ENCODE peak calls at places on chromosome 15, in ten cellular contexts. X, W, S, Z, J, F, O, Y, B and A are unnamed samples. For H3K27me3, the result is how much of the 10 kb centered on the place peaks cover.

GRCh38 chr15:97870771-97871170 is 89.7 kb upstream of the ARRDC4 start:
- DNase-seq in X (no peak), W (no peak), S (no peak), Z (no peak), J (no peak), F (no peak), O (no peak), Y (no peak), B (no peak), A (no peak)

GRCh38 chr15:29670945-29671307 is 151.3 kb downstream of the TJP1 start:
- DNase-seq in X (peak), W (peak), S (no peak), Z (no peak), J (no peak), F (no peak), O (no peak), Y (no peak), B (no peak), A (no peak)

GRCh38 chr15:96345560-96346389 is 15.3 kb downstream of the NR2F2 start:
- DNase-seq in X (no peak), W (no peak), S (peak), Z (peak), J (peak), F (no peak), O (peak), Y (peak), B (peak), A (peak)

GRCh38 chr15:90013503-90013937 is 12.4 kb downstream of the ZNF710 start:
- DNase-seq in X (no peak), W (no peak), S (no peak), Z (no peak), J (no peak), F (no peak), O (no peak), Y (no peak), B (no peak), A (no peak)

GRCh38 chr15:35206060-35206675 is 121.1 kb upstream of the NANOGP8 start:
- DNase-seq in X (peak), W (no peak), S (peak), Z (no peak), J (no peak), F (no peak), O (no peak), Y (no peak), B (peak), A (no peak)

GRCh38 chr15:26314577-26314976 is 451.4 kb upstream of the ATP10A start:
- DNase-seq in X (no peak), W (no peak), S (no peak), Z (no peak), J (no peak), F (no peak), O (no peak), Y (no peak), B (no peak), A (no peak)

GRCh38 chr15:80455668-80456442 is 51.7 kb downstream of the ARNT2 start:
- DNase-seq in X (peak), W (peak), S (peak), Z (peak), J (no peak), F (no peak), O (peak), Y (peak), B (peak), A (peak)

GRCh38 chr15:35998637-35999036 is 452.7 kb upstream of the DPH6 start:
- DNase-seq in X (no peak), W (no peak), S (no peak), Z (no peak), J (no peak), F (no peak), O (no peak), Y (no peak), B (no peak), A (no peak)

GRCh38 chr15:89138999-89139612 is 50.9 kb downstream of the ABHD2 start:
- DNase-seq in X (no peak), W (no peak), S (no peak), Z (no peak), J (no peak), F (peak), O (no peak), Y (no peak), B (no peak), A (no peak)

GRCh38 chr15:51931638-51932037 is 39.9 kb downstream of the LEO1 start:
- DNase-seq in X (peak), W (no peak), S (no peak), Z (no peak), J (peak), F (no peak), O (no peak), Y (no peak), B (no peak), A (no peak)

GRCh38 chr15:50232791-50233190 is 32.7 kb downstream of the HDC start:
- DNase-seq in X (no peak), W (no peak), S (no peak), Z (no peak), J (no peak), F (no peak), O (no peak), Y (no peak), B (no peak), A (peak)

GRCh38 chr15:93929375-93930094 is 301.8 kb upstream of the MCTP2 start:
- DNase-seq in X (peak), W (no peak), S (no peak), Z (no peak), J (peak), F (peak), O (peak), Y (peak), B (peak), A (no peak)

GRCh38 chr15:29734917-29735572 is 87.2 kb downstream of the TJP1 start:
- DNase-seq in X (no peak), W (no peak), S (no peak), Z (no peak), J (no peak), F (no peak), O (no peak), Y (no peak), B (no peak), A (no peak)

GRCh38 chr15:67542462-67543347 is at the start of gene MAP2K5:
- DNase-seq in X (peak), W (peak), S (peak), Z (peak), J (peak), F (peak), O (peak), Y (peak), B (peak), A (peak)

GRCh38 chr15:22956257-22956979 is 23.8 kb downstream of the CYFIP1 start:
- DNase-seq in X (no peak), W (no peak), S (no peak), Z (no peak), J (no peak), F (no peak), O (no peak), Y (no peak), B (peak), A (no peak)

GRCh38 chr15:90594297-90594696 is 64.6 kb downstream of the CRTC3 start:
- DNase-seq in X (no peak), W (no peak), S (no peak), Z (peak), J (peak), F (peak), O (peak), Y (no peak), B (no peak), A (no peak)

GRCh38 chr15:36373549-36373948 is 205.9 kb upstream of the CDIN1 start:
- DNase-seq in X (peak), W (peak), S (no peak), Z (no peak), J (no peak), F (no peak), O (no peak), Y (no peak), B (no peak), A (no peak)

GRCh38 chr15:73621286-73621826 is 11.8 kb downstream of the NPTN start:
- DNase-seq in X (no peak), W (no peak), S (no peak), Z (no peak), J (no peak), F (no peak), O (no peak), Y (no peak), B (no peak), A (no peak)

GRCh38 chr15:87031545-87032230 is 952.0 kb downstream of the AGBL1 start:
- DNase-seq in X (peak), W (no peak), S (no peak), Z (no peak), J (no peak), F (no peak), O (no peak), Y (no peak), B (no peak), A (no peak)

GRCh38 chr15:19944261-19944888 is 597.2 kb downstream of the GOLGA6L6 start:
- DNase-seq in X (no peak), W (no peak), S (no peak), Z (no peak), J (no peak), F (no peak), O (no peak), Y (no peak), B (no peak), A (no peak)

GRCh38 chr15:56770191-56770590 is 36.9 kb upstream of the ZNF280D start:
- DNase-seq in X (no peak), W (no peak), S (no peak), Z (no peak), J (no peak), F (no peak), O (no peak), Y (no peak), B (no peak), A (no peak)

GRCh38 chr15:100642950-100643338 is 40.6 kb downstream of the ASB7 start:
- DNase-seq in X (no peak), W (no peak), S (no peak), Z (no peak), J (no peak), F (no peak), O (no peak), Y (no peak), B (no peak), A (no peak)

GRCh38 chr15:25706176-25706970 is 156.8 kb downstream of the ATP10A start:
- DNase-seq in X (no peak), W (no peak), S (no peak), Z (no peak), J (no peak), F (no peak), O (no peak), Y (no peak), B (no peak), A (no peak)

GRCh38 chr15:77992356-77993222 is 84.9 kb downstream of the TBC1D2B start:
- DNase-seq in X (no peak), W (no peak), S (no peak), Z (no peak), J (no peak), F (no peak), O (no peak), Y (no peak), B (no peak), A (no peak)
- H3K27me3 ChIP-seq in X (under half), W (under half), S (under half), Z (under half), J (under half), F (under half), O (under half), Y (under half), B (under half), A (under half)

DNA sequence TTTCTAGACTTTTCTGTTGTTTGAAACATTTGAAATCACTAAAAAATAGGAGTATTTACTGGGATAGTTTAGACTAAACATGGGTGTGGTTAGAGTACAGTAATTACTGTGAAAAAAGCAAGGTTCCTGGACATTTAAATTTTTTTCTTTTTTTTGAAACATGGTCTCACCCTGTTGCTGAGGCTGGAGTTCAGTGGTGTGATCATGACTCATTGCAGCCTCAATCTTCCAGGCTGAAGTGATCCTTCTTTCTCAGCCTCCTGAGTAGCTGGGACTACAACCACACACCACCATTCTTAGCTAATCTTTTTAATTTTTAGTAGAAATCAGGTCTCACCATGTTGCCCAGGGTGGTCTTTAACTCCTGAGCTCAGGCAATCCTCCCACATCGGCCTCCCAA is 20.4 kb upstream of the CELF6 start:
- DNase-seq in X (no peak), W (no peak), S (no peak), Z (no peak), J (no peak), F (no peak), O (no peak), Y (no peak), B (no peak), A (no peak)
- H3K27me3 ChIP-seq in X (under half), W (under half), S (under half), Z (under half), J (under half), F (under half), O (under half), Y (under half), B (under half), A (under half)

GRCh38 chr15:38074029-38074428 is 139.6 kb downstream of the TMCO5A start:
- DNase-seq in X (no peak), W (no peak), S (no peak), Z (no peak), J (no peak), F (no peak), O (no peak), Y (no peak), B (no peak), A (no peak)

GRCh38 chr15:38073278-38073930 is 139.0 kb downstream of the TMCO5A start:
- DNase-seq in X (no peak), W (no peak), S (no peak), Z (no peak), J (no peak), F (peak), O (peak), Y (no peak), B (peak), A (no peak)

GRCh38 chr15:38072507-38073277 is 138.3 kb downstream of the TMCO5A start:
- DNase-seq in X (peak), W (peak), S (peak), Z (peak), J (peak), F (peak), O (peak), Y (peak), B (peak), A (peak)

GRCh38 chr15:38076806-38077205 is 142.4 kb downstream of the TMCO5A start:
- DNase-seq in X (no peak), W (no peak), S (peak), Z (no peak), J (no peak), F (no peak), O (no peak), Y (peak), B (peak), A (no peak)

DNA sequence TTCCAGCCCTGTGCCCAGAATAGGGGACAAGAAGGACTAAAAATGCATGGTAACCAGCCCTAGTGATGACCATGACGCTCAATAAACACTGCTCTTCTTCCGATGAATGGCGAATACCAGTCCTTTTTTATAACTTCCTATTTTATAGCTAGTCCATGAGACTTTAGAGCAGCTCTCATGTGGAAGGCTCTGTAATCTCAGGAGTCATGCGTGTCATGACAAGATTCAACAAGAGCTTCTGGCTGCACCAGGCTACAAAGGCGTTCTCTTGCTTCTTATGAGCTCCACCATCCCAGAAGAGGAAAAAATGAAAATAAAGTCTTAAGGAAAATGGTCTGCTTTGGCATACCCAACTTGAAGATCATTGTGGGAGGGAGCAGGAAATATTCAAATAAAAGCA is 141.0 kb downstream of the TMCO5A start:
- DNase-seq in X (peak), W (no peak), S (no peak), Z (no peak), J (no peak), F (no peak), O (no peak), Y (no peak), B (no peak), A (no peak)
- H3K27me3 ChIP-seq in X (under half), W (under half), S (under half), Z (under half), J (under half), F (under half), O (under half), Y (under half), B (under half), A (under half)

GRCh38 chr15:92460023-92460422 is 66.3 kb downstream of the ST8SIA2 start:
- DNase-seq in X (no peak), W (no peak), S (no peak), Z (no peak), J (no peak), F (no peak), O (no peak), Y (no peak), B (no peak), A (no peak)

GRCh38 chr15:92462771-92463170 is 69.1 kb downstream of the ST8SIA2 start:
- DNase-seq in X (no peak), W (no peak), S (no peak), Z (no peak), J (no peak), F (no peak), O (no peak), Y (no peak), B (no peak), A (no peak)

GRCh38 chr15:92466834-92467233 is 73.2 kb downstream of the ST8SIA2 start:
- DNase-seq in X (no peak), W (no peak), S (no peak), Z (no peak), J (no peak), F (no peak), O (no peak), Y (peak), B (no peak), A (no peak)

GRCh38 chr15:92463826-92464225 is 70.1 kb downstream of the ST8SIA2 start:
- DNase-seq in X (no peak), W (no peak), S (no peak), Z (no peak), J (no peak), F (no peak), O (no peak), Y (no peak), B (no peak), A (no peak)

DNA sequence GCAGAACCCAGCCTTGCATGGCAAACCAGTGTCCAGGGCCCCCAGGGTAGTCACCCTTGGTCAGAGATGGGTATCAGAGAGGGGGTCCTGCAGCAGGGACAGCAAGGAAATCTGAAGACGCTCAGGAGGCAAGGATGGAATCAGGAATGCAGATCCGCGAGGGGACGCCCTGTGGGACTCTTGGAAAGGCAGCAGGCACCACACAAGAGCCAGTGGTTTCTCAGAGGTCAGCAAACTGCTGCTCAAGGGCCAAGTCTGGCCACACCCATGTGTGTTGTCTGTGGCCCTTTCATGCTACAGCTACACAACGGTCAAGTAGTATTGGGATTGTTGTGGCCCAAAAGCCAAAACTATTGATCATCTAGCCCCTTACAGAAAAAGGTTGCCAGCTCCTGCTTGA is 69.7 kb downstream of the ST8SIA2 start:
- DNase-seq in X (no peak), W (no peak), S (no peak), Z (no peak), J (no peak), F (no peak), O (no peak), Y (no peak), B (no peak), A (no peak)
- H3K27me3 ChIP-seq in X (under half), W (under half), S (under half), Z (under half), J (under half), F (under half), O (under half), Y (under half), B (under half), A (under half)

GRCh38 chr15:62058327-62059028 is 1.8 kb downstream of the VPS13C start:
- DNase-seq in X (no peak), W (no peak), S (no peak), Z (no peak), J (no peak), F (no peak), O (no peak), Y (no peak), B (no peak), A (no peak)

GRCh38 chr15:62060116-62060895 is at the start of gene VPS13C:
- DNase-seq in X (peak), W (peak), S (peak), Z (peak), J (peak), F (peak), O (peak), Y (peak), B (peak), A (peak)

GRCh38 chr15:62059108-62059817 is 984 bp downstream of the VPS13C start:
- DNase-seq in X (peak), W (no peak), S (no peak), Z (no peak), J (no peak), F (no peak), O (no peak), Y (no peak), B (no peak), A (no peak)

GRCh38 chr15:62060896-62061280 is 641 bp upstream of the VPS13C start:
- DNase-seq in X (no peak), W (no peak), S (no peak), Z (no peak), J (no peak), F (no peak), O (no peak), Y (no peak), B (no peak), A (no peak)

GRCh38 chr15:62059818-62060115 is 480 bp downstream of the VPS13C start:
- DNase-seq in X (peak), W (peak), S (no peak), Z (peak), J (no peak), F (peak), O (peak), Y (no peak), B (no peak), A (peak)
- H3K27me3 ChIP-seq in X (under half), W (under half), S (under half), Z (under half), J (under half), F (under half), O (under half), Y (under half), B (under half), A (under half)

DNA sequence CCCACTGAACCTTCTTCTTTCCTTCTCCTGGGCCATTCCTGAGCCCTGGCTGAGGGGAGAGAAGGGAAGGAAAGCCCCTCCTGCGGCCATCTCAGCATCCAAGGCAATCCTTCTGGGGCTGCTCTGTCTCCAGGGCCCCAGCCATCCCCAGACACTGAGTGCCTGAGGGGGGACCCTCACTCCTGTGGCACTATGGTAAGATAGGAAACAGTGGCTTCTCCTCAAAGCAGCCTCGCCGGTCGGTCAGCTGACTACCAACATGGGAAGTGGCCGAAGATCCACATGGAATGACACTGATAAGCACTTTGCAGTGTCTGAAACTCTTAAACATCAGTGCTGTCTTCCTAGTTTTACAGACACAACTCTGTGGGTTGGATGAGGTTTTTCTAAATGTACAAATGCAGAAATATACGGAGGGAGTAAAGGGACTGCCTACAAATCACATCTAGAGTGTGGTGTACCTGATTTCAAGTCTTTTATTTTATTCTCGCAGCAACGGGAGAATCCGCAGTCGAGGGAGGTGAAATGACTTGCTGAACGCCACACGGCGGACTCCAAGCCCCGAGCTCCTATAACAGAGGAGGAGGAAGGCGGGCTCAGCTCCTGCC is 973 bp upstream of the ITPKA start:
- DNase-seq in X (no peak), W (no peak), S (no peak), Z (no peak), J (no peak), F (no peak), O (no peak), Y (no peak), B (peak), A (peak)
- H3K27me3 ChIP-seq in X (under half), W (under half), S (half or more), Z (under half), J (under half), F (under half), O (under half), Y (half or more), B (half or more), A (under half)

GRCh38 chr15:40618023-40618422 is 24.0 kb downstream of the KNL1 start:
- DNase-seq in X (no peak), W (no peak), S (no peak), Z (no peak), J (no peak), F (no peak), O (no peak), Y (no peak), B (no peak), A (no peak)
- H3K27me3 ChIP-seq in X (under half), W (under half), S (under half), Z (under half), J (under half), F (under half), O (under half), Y (under half), B (under half), A (under half)